ENCODE peak calls at places on chromosomes 11 and 22, in six cellular contexts. X, I, E, K, B and A are unnamed samples.

GRCh38 chr11:45405916-45406670 is 120.0 kb upstream of the SYT13 start:
- DNase-seq in K (no peak), B (no peak), I (no peak), X (no peak), E (no peak), A (no peak)

GRCh38 chr22:49448546-49448945 is 379.1 kb downstream of the BRD1 start:
- DNase-seq in X (no peak), K (no peak), I (no peak), B (no peak), E (no peak), A (no peak)

GRCh38 chr11:68146704-68147474 is 25.7 kb upstream of the CHKA start:
- DNase-seq in E (peak; percentile 14), X (no peak), I (peak; percentile 54), K (no peak), B (no peak), A (no peak)

GRCh38 chr11:73308003-73308962 is at the start of gene ARHGEF17:
- DNase-seq in X (peak; percentile 65), I (peak; percentile 89), K (peak; percentile 7), E (peak; percentile 49), B (peak; percentile 93), A (peak; percentile 55)

GRCh38 chr11:43810929-43811596 is 69.6 kb upstream of the ALKBH3 start:
- DNase-seq in X (no peak), E (no peak), K (no peak), B (no peak), I (no peak), A (peak; percentile 58)

GRCh38 chr11:9214765-9215164 is 50.4 kb downstream of the DENND5A start:
- DNase-seq in E (no peak), K (no peak), B (no peak), I (no peak), X (no peak), A (no peak)

GRCh38 chr11:35617687-35618496 is at the start of gene FJX1:
- DNase-seq in I (peak; percentile 80), E (peak; percentile 68), B (peak; percentile 92), K (no peak), X (peak; percentile 48), A (peak; percentile 77)

GRCh38 chr11:103680861-103681260 is 355.6 kb upstream of the DDI1 start:
- DNase-seq in B (no peak), E (no peak), I (no peak), X (no peak), K (no peak), A (no peak)

GRCh38 chr11:88196393-88196792 is 21.1 kb upstream of the RAB38 start:
- DNase-seq in I (no peak), X (no peak), E (no peak), K (no peak), B (no peak), A (no peak)

GRCh38 chr11:115941481-115941993 is 437.3 kb upstream of the CADM1 start:
- DNase-seq in I (no peak), E (no peak), B (no peak), K (no peak), X (no peak), A (no peak)

GRCh38 chr22:37533995-37534394 is 14.8 kb upstream of the CARD10 start:
- DNase-seq in B (no peak), X (no peak), K (no peak), I (no peak), E (peak; percentile 33), A (no peak)

GRCh38 chr11:65894034-65894591 is 3.6 kb downstream of the CCDC85B start:
- DNase-seq in K (no peak), E (no peak), B (no peak), X (no peak), I (no peak), A (no peak)

GRCh38 chr22:29938285-29938693 is 55.3 kb downstream of the MTMR3 start:
- DNase-seq in E (no peak), I (no peak), B (no peak), X (peak; percentile 10), K (no peak), A (no peak)

GRCh38 chr11:29343465-29344333 is 673.1 kb downstream of the KCNA4 start:
- DNase-seq in K (no peak), X (peak; percentile 8), I (peak; percentile 21), B (peak; percentile 78), E (peak; percentile 36), A (peak; percentile 33)

GRCh38 chr11:117547188-117547831 is 219.7 kb downstream of the CEP164 start:
- DNase-seq in I (no peak), X (no peak), K (no peak), E (no peak), B (no peak), A (no peak)

GRCh38 chr11:64767344-64768299 is 7.8 kb upstream of the PYGM start:
- DNase-seq in E (peak; percentile 43), K (peak; percentile 84), X (no peak), I (no peak), B (peak; percentile 86), A (peak; percentile 75)

GRCh38 chr11:8586184-8586583 is 7.8 kb downstream of the STK33 start:
- DNase-seq in K (no peak), E (no peak), X (no peak), I (no peak), B (no peak), A (no peak)

GRCh38 chr22:39356464-39356863 is 6.7 kb downstream of the SYNGR1 start:
- DNase-seq in X (no peak), E (no peak), K (no peak), I (no peak), B (no peak), A (peak; percentile 97)

GRCh38 chr22:50569041-50569459 is 6.3 kb upstream of the SYCE3 start:
- DNase-seq in B (peak; percentile 36), E (no peak), I (no peak), K (no peak), X (no peak), A (no peak)

GRCh38 chr11:90220391-90220790 is 2.5 kb downstream of the CHORDC1 start:
- DNase-seq in X (no peak), K (no peak), I (no peak), E (no peak), B (no peak), A (no peak)

GRCh38 chr11:11171854-11172253 is 181.2 kb downstream of the CSNK2A3 start:
- DNase-seq in I (no peak), X (no peak), E (no peak), K (no peak), B (peak; percentile 10), A (no peak)

GRCh38 chr11:34986883-34987525 is 70.6 kb downstream of the PDHX start:
- DNase-seq in E (no peak), X (no peak), K (no peak), I (no peak), B (no peak), A (no peak)

GRCh38 chr11:6841694-6842093 is 3.8 kb upstream of the OR10A5 start:
- DNase-seq in I (no peak), B (no peak), K (no peak), X (no peak), E (no peak), A (no peak)

GRCh38 chr11:119525180-119525854 is 102.3 kb upstream of the THY1 start:
- DNase-seq in E (no peak), I (no peak), B (no peak), K (no peak), X (no peak), A (no peak)

GRCh38 chr11:65528819-65529350 is 4.0 kb downstream of the SCYL1 start:
- DNase-seq in B (no peak), X (no peak), E (no peak), I (no peak), K (no peak), A (no peak)

GRCh38 chr22:48921411-48921903 is 906.2 kb downstream of the BRD1 start:
- DNase-seq in I (no peak), B (no peak), X (no peak), K (no peak), E (no peak), A (no peak)

GRCh38 chr22:38841211-38841610 is 2.6 kb downstream of the NPTXR start:
- DNase-seq in I (no peak), X (no peak), K (no peak), B (no peak), E (no peak), A (no peak)

GRCh38 chr22:38464992-38465672 is 2.8 kb upstream of the KDELR3 start:
- DNase-seq in I (no peak), K (no peak), X (no peak), E (no peak), B (no peak), A (no peak)

GRCh38 chr11:4026389-4026788 is 68.2 kb upstream of the RRM1 start:
- DNase-seq in X (no peak), B (no peak), K (no peak), E (no peak), I (no peak), A (no peak)

GRCh38 chr22:37806409-37807338 is 1.1 kb upstream of the GCAT start:
- DNase-seq in K (no peak), X (no peak), I (peak; percentile 16), B (no peak), E (no peak), A (peak; percentile 44)

GRCh38 chr11:14894657-14895598 is 2.9 kb upstream of the CYP2R1 start:
- DNase-seq in I (no peak), E (peak; percentile 81), B (no peak), K (no peak), X (no peak), A (no peak)

GRCh38 chr11:74297484-74297883 is 14.0 kb downstream of the P4HA3 start:
- DNase-seq in I (no peak), K (no peak), B (no peak), X (no peak), E (no peak), A (no peak)

GRCh38 chr11:78150346-78150745 is 10.9 kb upstream of the ALG8 start:
- DNase-seq in E (no peak), X (no peak), K (no peak), I (no peak), B (no peak), A (no peak)